ENCODE peak calls at places on chromosomes 7 and 10, in ten cellular contexts. I is kidney tubule cell; G is fibroblast of the aortic adventitia; J is GM03348; X is ELR; T is stimulated activated CD4-positive, alpha-beta T cell treated with anti-CD3 and anti-CD28 coated beads, Interleukin-2, amount 100 ng/mL, for 24 hours; M is astrocyte of the spinal cord; B is GOT3; C is PC-3; U is B cell. H is an unnamed sample.

GRCh38 chr7:110557-111232 is 81.7 kb upstream of the FAM20C start:
- DNase-seq in I (no peak), G (no peak), J (no peak), X (no peak), T (no peak), M (no peak), B (no peak), C (no peak), U (no peak), H (no peak)

GRCh38 chr10:63521389-63522128 is at the start of gene REEP3:
- DNase-seq in I (peak), G (peak), J (peak), X (peak), T (peak), M (peak), B (no peak), C (peak), U (peak), H (peak)

GRCh38 chr10:58775960-58776574 is 263.4 kb downstream of the BICC1 start:
- DNase-seq in I (peak), G (peak), J (peak), X (peak), T (no peak), M (peak), B (no peak), C (peak), U (no peak), H (no peak)

GRCh38 chr10:70478191-70479160 is at the start of gene PALD1:
- DNase-seq in I (no peak), G (peak), J (peak), X (peak), T (peak), M (peak), B (no peak), C (peak), U (no peak), H (no peak)

GRCh38 chr7:20561908-20562307 is 53.6 kb upstream of the ABCB5 start:
- DNase-seq in I (no peak), G (peak), J (no peak), X (no peak), T (no peak), M (peak), B (no peak), C (peak), U (no peak), H (no peak)

GRCh38 chr10:124741922-124742417 is 2.2 kb downstream of the FAM53B start:
- DNase-seq in I (no peak), G (no peak), J (no peak), X (no peak), T (no peak), M (no peak), B (no peak), C (no peak), U (no peak), H (no peak)

GRCh38 chr7:88132725-88133124 is 87.1 kb downstream of the SRI start:
- DNase-seq in I (no peak), G (no peak), J (no peak), X (no peak), T (no peak), M (no peak), B (no peak), C (no peak), U (peak), H (no peak)

GRCh38 chr7:117325836-117326235 is 3.0 kb upstream of the WNT2 start:
- DNase-seq in I (peak), G (peak), J (no peak), X (no peak), T (no peak), M (peak), B (no peak), C (no peak), U (no peak), H (peak)

GRCh38 chr10:3000063-3000462 is 67.3 kb upstream of the PFKP start:
- DNase-seq in I (no peak), G (no peak), J (no peak), X (no peak), T (no peak), M (no peak), B (no peak), C (peak), U (no peak), H (no peak)

GRCh38 chr10:55631071-55631654 is 729.9 kb downstream of the ZWINT start:
- DNase-seq in I (peak), G (no peak), J (peak), X (no peak), T (peak), M (peak), B (no peak), C (peak), U (no peak), H (no peak)

GRCh38 chr7:6607651-6608051 is 7.8 kb upstream of the ZNF853 start:
- DNase-seq in I (no peak), G (no peak), J (no peak), X (no peak), T (no peak), M (no peak), B (no peak), C (no peak), U (no peak), H (no peak)